ENCODE peak calls at places on chromosome X, in five cellular contexts. R, Z, H, I and C are unnamed samples.

GRCh38 chrX:78111140-78111931 is 7.3 kb downstream of the PGK1 start:
- DNase-seq in H (no peak), I (no peak), R (no peak), Z (no peak), C (no peak)

GRCh38 chrX:125757794-125758564 is 408.1 kb downstream of the DCAF12L2 start:
- DNase-seq in R (no peak), I (no peak), H (no peak), Z (no peak), C (no peak)

GRCh38 chrX:14946721-14947120 is 73.5 kb downstream of the MOSPD2 start:
- DNase-seq in I (no peak), R (no peak), Z (no peak), H (no peak), C (no peak)

GRCh38 chrX:31279359-31279758 is 207.5 kb upstream of the FTHL17 start:
- DNase-seq in H (peak), R (peak), I (no peak), Z (peak), C (peak)

GRCh38 chrX:15718283-15718970 is 19.6 kb upstream of the CA5B start:
- DNase-seq in I (no peak), Z (peak), H (peak), R (no peak), C (no peak)

GRCh38 chrX:95505721-95506120 is 1178.9 kb upstream of the DIAPH2 start:
- DNase-seq in I (peak), R (no peak), Z (peak), H (peak), C (no peak)

GRCh38 chrX:111881715-111882114 is 5.7 kb downstream of the TRPC5OS start:
- DNase-seq in H (no peak), Z (no peak), I (no peak), R (no peak), C (no peak)

GRCh38 chrX:67563469-67564448 is 19.9 kb downstream of the AR start:
- DNase-seq in I (no peak), H (peak), R (peak), Z (no peak), C (peak)

GRCh38 chrX:29699214-29699613 is 516.1 kb upstream of the MAGEB2 start:
- DNase-seq in Z (no peak), R (peak), H (no peak), I (no peak), C (peak)

GRCh38 chrX:129249563-129249962 is 273.7 kb downstream of the SMARCA1 start:
- DNase-seq in Z (no peak), I (no peak), R (no peak), H (no peak), C (no peak)

GRCh38 chrX:46713672-46714487 is 45.0 kb downstream of the SLC9A7 start:
- DNase-seq in R (peak), Z (no peak), I (no peak), H (no peak), C (peak)

GRCh38 chrX:118207831-118208453 is 91.3 kb upstream of the KLHL13 start:
- DNase-seq in I (no peak), Z (no peak), H (no peak), R (no peak), C (no peak)

GRCh38 chrX:125090046-125090445 is 229.6 kb upstream of the TEX13C start:
- DNase-seq in R (no peak), H (no peak), I (no peak), Z (no peak), C (no peak)

GRCh38 chrX:79369871-79370270 is 2.7 kb upstream of the ITM2A start:
- DNase-seq in R (no peak), I (no peak), H (no peak), Z (no peak), C (no peak)

GRCh38 chrX:3598696-3599095 is 114.8 kb downstream of the PRKX start:
- DNase-seq in Z (no peak), R (no peak), H (no peak), I (no peak), C (no peak)

GRCh38 chrX:18026171-18026570 is 165.1 kb upstream of the RAI2 start:
- DNase-seq in I (no peak), H (no peak), Z (no peak), R (no peak), C (no peak)

GRCh38 chrX:105533951-105534350 is 288.4 kb upstream of the NRK start:
- DNase-seq in I (no peak), Z (no peak), H (no peak), R (no peak), C (no peak)

GRCh38 chrX:131693359-131693758 is 149.5 kb downstream of the OR13H1 start:
- DNase-seq in H (no peak), R (no peak), I (no peak), Z (no peak), C (no peak)

DNA sequence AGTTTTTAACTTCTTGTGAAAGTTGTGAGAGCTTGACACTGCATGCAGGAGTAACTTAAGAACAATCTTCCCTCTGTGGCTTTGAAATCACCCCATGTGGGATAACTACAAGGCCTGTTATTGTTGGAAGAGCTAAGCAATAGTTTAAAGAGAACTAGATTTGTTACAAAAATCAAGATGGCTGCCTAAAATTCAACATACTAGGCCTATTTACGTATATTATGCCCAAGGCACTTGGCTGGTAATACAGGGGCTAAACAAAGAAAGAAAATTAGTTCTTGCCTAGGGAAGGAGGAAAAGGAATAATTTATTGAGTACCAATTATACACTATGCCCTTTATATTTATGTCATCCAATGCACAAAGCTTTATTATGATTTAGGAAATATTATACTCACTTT is 36.1 kb downstream of the DMD start:
- DNase-seq in I (no peak), H (no peak), R (no peak), Z (no peak), C (no peak)
- H2BK5ac ChIP-seq in I (no peak), H (no peak), R (no peak), Z (no peak), C (no peak)

DNA sequence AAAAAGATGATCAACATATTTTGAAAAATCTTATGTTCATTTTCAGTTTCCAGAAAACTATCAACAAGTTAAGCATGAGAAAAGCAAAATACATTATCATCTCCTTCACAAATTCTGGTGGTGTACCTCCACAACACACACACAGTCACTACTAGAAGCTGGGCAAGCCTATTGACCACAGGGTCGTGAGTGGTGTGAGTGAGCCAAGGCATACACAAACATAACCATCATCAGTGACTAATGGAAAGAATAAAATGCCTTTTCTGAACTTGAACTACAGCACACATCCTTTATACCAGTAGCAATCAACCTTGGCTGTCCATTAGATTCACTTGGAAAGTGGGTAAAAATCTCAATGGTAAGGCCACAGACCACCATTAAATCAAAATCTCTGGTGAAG is 180.2 kb downstream of the FAM47B start:
- DNase-seq in Z (no peak), I (no peak), H (no peak), R (peak), C (peak)
- H2AK5ac ChIP-seq in Z (no peak), I (no peak), H (no peak), R (no peak), C (no peak)

GRCh38 chrX:120036704-120037103 is 40.8 kb downstream of the RHOXF2B start:
- DNase-seq in H (no peak), R (no peak), Z (no peak), I (no peak), C (no peak)
- H3K9ac ChIP-seq in H (no peak), R (no peak), Z (no peak), I (no peak), C (no peak)

GRCh38 chrX:70172226-70172625 is 5.1 kb upstream of the DGAT2L6 start:
- DNase-seq in Z (no peak), H (no peak), R (peak), I (no peak), C (no peak)
- H2BK5ac ChIP-seq in Z (no peak), H (no peak), R (peak), I (no peak), C (no peak)

GRCh38 chrX:152632445-152633097 is 5.1 kb upstream of the GABRQ start:
- DNase-seq in Z (peak), R (peak), H (peak), I (peak), C (peak)
- H2AK5ac ChIP-seq in Z (no peak), R (no peak), H (no peak), I (no peak), C (no peak)

GRCh38 chrX:13101439-13102139 is 57.2 kb upstream of the FAM9C start:
- DNase-seq in H (no peak), I (no peak), R (peak), Z (no peak), C (peak)
- H3K9ac ChIP-seq in H (no peak), I (no peak), R (no peak), Z (no peak), C (peak)

GRCh38 chrX:6307156-6307555 is 78.5 kb upstream of the NLGN4X start:
- DNase-seq in H (peak), Z (no peak), I (no peak), R (no peak), C (no peak)

GRCh38 chrX:6313356-6313755 is 84.7 kb upstream of the NLGN4X start:
- DNase-seq in I (no peak), H (peak), R (no peak), Z (no peak), C (no peak)

GRCh38 chrX:6311540-6311939 is 82.9 kb upstream of the NLGN4X start:
- DNase-seq in Z (no peak), H (no peak), I (no peak), R (no peak), C (no peak)
- H2BK5ac ChIP-seq in Z (no peak), H (no peak), I (no peak), R (no peak), C (no peak)

DNA sequence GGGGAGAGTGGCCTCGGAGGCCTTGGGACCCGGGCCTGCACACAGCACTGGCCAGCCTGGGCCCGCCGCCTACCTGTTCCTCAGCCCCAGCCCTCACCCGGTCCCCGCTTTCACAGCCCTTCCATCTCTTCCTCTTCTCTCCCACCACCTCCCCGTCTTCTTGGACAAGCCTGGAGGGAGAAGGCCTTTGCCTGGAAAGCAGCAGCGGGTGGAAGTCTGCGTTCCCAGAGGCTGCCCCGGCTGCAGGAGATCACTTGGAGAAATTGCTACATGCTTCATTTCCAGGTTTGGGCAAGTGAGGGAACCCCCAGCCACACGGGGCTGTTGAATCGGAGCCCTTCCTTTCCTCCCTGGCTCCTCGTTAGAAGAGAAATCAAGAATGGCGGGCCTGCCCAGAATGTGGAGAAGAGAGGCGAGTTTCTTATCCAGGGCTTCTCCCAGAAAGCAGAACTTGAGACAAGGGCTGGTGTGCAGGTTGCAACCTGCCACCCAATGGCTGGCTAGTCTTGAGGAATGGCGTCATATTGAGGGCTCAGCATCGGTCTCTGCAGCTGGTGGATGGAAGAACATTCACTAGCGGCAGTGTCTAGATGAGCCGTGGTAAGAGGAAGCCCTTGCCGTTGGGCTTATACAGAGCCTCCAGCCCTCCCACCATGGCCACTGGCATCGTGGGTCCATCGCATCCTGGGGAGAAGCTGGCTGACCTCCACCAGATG is 1.2 kb upstream of the PDZD4 start:
- DNase-seq in I (no peak), Z (no peak), H (no peak), R (no peak), C (no peak)
- H2AK5ac ChIP-seq in I (no peak), Z (no peak), H (no peak), R (no peak), C (no peak)

GRCh38 chrX:1500701-1501624 is 36.0 kb downstream of the P2RY8 start:
- DNase-seq in Z (no peak), I (no peak), H (no peak), R (no peak), C (no peak)
- H3K9ac ChIP-seq in Z (no peak), I (no peak), H (no peak), R (no peak), C (no peak)

DNA sequence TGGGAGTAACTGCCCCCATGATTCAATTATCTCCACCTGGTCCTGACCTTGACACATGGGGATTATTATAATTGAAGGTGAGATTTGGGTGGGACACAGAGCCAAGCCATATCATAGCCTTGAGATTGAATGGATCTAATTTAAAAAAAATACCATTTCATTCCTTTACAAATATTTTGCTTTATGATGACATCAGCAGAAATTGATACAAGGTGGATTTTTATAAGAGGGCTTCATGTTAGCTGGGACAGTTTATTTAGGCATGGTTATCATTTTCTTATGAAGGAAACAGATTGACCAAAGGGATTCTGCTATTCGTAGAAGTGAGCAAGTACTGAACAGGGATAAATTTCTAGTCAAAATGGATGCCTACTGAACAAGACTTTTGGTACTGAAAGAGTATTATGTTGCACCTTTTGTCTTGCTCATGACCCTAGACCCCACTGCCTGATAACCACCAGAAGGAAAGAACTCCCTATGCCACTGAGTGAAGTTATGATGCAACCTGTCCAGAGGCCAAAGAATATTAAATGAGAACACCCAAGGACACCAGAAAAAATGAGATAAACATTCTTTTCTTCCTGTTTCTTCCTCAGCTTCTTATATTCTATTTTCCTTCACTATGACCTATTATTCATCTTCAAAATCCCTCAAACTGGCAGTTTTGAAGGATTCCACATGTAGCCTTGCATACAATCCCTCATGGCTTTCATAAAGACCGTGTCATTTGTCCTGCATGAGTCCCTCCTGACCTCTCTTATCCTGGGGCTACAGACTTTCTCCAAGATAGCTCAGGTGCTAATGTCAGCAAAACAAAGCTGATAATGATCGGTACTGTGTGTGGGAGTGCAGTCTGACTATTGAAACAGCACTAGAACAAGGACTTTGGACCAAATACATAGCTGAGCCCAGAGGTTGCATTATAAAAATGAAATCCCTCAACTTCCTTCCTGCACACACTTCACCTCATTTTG is 118.3 kb downstream of the AFF2 start:
- DNase-seq in H (no peak), Z (no peak), I (no peak), R (no peak), C (no peak)
- H2BK5ac ChIP-seq in H (no peak), Z (no peak), I (no peak), R (no peak), C (no peak)